ENCODE peak calls at places on chromosomes 3 and 15, in ten cellular contexts. L is tibial nerve, S is IMR-90, N is upper lobe of left lung, M is A549, D is testis, O is adrenal gland, T is right lobe of liver, F is GM12891, Q is uterus. G is an unnamed sample.

GRCh38 chr3:23748398-23749110 is 57.2 kb upstream of the UBE2E1 start:
- DNase-seq in D (no peak), M (no peak), O (no peak), S (peak; percentile 89), F (no peak), Q (no peak), N (peak; percentile 66), T (no peak), L (no peak), G (no peak)

GRCh38 chr15:75354454-75354853 is 7.6 kb downstream of the NEIL1 start:
- DNase-seq in L (no peak), Q (no peak), T (no peak), M (no peak), D (no peak), N (no peak), O (no peak), S (no peak), F (no peak), G (no peak)

GRCh38 chr15:75532413-75533250 is 46.5 kb downstream of the PTPN9 start:
- DNase-seq in L (peak; percentile 44), D (peak; percentile 77), F (no peak), Q (peak; percentile 43), M (peak; percentile 64), O (peak; percentile 43), S (peak; percentile 88), T (peak; percentile 86), N (peak; percentile 52), G (peak; percentile 28)

GRCh38 chr3:188400494-188401243 is 246.7 kb downstream of the LPP start:
- DNase-seq in F (peak; percentile 15), L (no peak), S (no peak), M (no peak), N (no peak), O (no peak), D (no peak), T (no peak), Q (no peak), G (peak; percentile 52)

GRCh38 chr3:171615281-171615680 is 155.1 kb upstream of the TNIK start:
- DNase-seq in L (no peak), Q (no peak), M (no peak), T (no peak), F (no peak), N (no peak), S (no peak), D (no peak), O (no peak), G (no peak)

GRCh38 chr3:125054436-125055164 is 1.2 kb downstream of the HEG1 start:
- DNase-seq in L (no peak), Q (no peak), S (peak; percentile 68), F (peak; percentile 30), M (peak; percentile 49), D (peak; percentile 55), T (peak; percentile 70), O (no peak), N (peak; percentile 30), G (no peak)

GRCh38 chr3:195068045-195068444 is 202.9 kb downstream of the XXYLT1 start:
- DNase-seq in D (no peak), L (no peak), O (no peak), N (no peak), Q (no peak), F (no peak), S (peak; percentile 7), M (no peak), T (no peak), G (no peak)

GRCh38 chr3:31567036-31567435 is 34.3 kb downstream of the STT3B start:
- DNase-seq in T (no peak), O (no peak), D (no peak), S (no peak), M (no peak), Q (no peak), L (no peak), N (no peak), F (no peak), G (no peak)

GRCh38 chr15:31024979-31025378 is 33.6 kb upstream of the MTMR10 start:
- DNase-seq in Q (no peak), F (no peak), D (no peak), T (no peak), S (peak; percentile 49), M (no peak), O (no peak), L (no peak), N (no peak), G (no peak)

GRCh38 chr15:96261575-96262034 is 68.9 kb upstream of the NR2F2 start:
- DNase-seq in M (no peak), D (no peak), N (no peak), T (peak; percentile 53), O (no peak), L (no peak), F (no peak), Q (no peak), S (no peak), G (no peak)
- TF ChIP-seq POLR2A in M (no peak), D (no peak), N (no peak), T (no peak), O (no peak), L (no peak), F (no peak), Q (no peak), S (no peak), G (no peak)

GRCh38 chr15:78921940-78922339 is 22.9 kb downstream of the CTSH start:
- DNase-seq in L (no peak), N (no peak), T (no peak), D (no peak), M (no peak), O (no peak), S (no peak), F (no peak), Q (no peak), G (no peak)
- TF ChIP-seq POLR2A in L (no peak), N (no peak), T (no peak), D (no peak), M (no peak), O (no peak), S (no peak), F (no peak), Q (no peak), G (no peak)

GRCh38 chr15:99454107-99454809 is 111.5 kb upstream of the MEF2A start:
- DNase-seq in M (no peak), O (no peak), T (peak; percentile 18), L (no peak), F (no peak), S (no peak), N (no peak), Q (no peak), D (peak; percentile 12), G (no peak)
- TF ChIP-seq POLR2A in M (no peak), O (no peak), T (no peak), L (no peak), F (no peak), S (no peak), N (no peak), Q (no peak), D (no peak), G (no peak)

GRCh38 chr3:12267380-12268030 is 21.4 kb upstream of the PPARG start:
- DNase-seq in T (no peak), L (no peak), D (no peak), O (no peak), Q (no peak), N (no peak), M (no peak), S (no peak), F (no peak), G (no peak)

GRCh38 chr3:12265558-12265957 is 23.3 kb upstream of the PPARG start:
- DNase-seq in O (no peak), D (no peak), T (no peak), Q (no peak), N (no peak), M (no peak), F (no peak), S (peak; percentile 29), L (no peak), G (no peak)

GRCh38 chr3:12270976-12271375 is 17.9 kb upstream of the PPARG start:
- DNase-seq in M (no peak), D (no peak), S (no peak), F (no peak), Q (no peak), N (no peak), L (no peak), T (no peak), O (no peak), G (no peak)

GRCh38 chr3:12266038-12266437 is 22.8 kb upstream of the PPARG start:
- DNase-seq in O (no peak), D (no peak), Q (no peak), T (no peak), M (no peak), N (no peak), F (no peak), S (no peak), L (no peak), G (no peak)

GRCh38 chr3:12268050-12268449 is 20.8 kb upstream of the PPARG start:
- DNase-seq in F (no peak), S (no peak), Q (no peak), O (no peak), L (no peak), M (no peak), D (no peak), N (no peak), T (no peak), G (no peak)
- TF ChIP-seq POLR2A in F (no peak), S (no peak), Q (no peak), O (no peak), L (no peak), M (no peak), D (no peak), N (no peak), T (no peak), G (no peak)

DNA sequence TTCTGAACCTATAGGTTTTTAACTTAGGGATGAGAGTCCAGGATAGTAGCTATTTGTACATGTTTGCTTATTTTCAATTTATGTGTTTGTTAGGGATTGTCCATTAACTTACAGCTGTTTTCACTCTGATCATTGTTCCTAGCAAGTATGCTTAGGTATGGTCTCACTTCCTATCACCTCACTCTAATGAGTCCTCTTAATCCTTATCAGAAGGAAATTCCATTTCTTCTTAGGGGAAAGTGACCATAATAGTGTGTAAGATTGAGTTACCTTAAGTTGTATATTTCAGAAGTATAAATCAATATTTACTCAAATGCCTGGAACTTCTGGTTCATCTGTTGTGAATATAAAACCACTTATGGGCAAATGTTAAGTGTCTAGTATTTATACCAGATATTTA is 53.0 kb downstream of the PIAS1 start:
- DNase-seq in N (no peak), O (no peak), F (no peak), S (no peak), M (no peak), D (no peak), Q (no peak), L (no peak), T (no peak), G (no peak)
- TF ChIP-seq POLR2A in N (no peak), O (no peak), F (no peak), S (no peak), M (no peak), D (no peak), Q (no peak), L (no peak), T (no peak), G (no peak)

DNA sequence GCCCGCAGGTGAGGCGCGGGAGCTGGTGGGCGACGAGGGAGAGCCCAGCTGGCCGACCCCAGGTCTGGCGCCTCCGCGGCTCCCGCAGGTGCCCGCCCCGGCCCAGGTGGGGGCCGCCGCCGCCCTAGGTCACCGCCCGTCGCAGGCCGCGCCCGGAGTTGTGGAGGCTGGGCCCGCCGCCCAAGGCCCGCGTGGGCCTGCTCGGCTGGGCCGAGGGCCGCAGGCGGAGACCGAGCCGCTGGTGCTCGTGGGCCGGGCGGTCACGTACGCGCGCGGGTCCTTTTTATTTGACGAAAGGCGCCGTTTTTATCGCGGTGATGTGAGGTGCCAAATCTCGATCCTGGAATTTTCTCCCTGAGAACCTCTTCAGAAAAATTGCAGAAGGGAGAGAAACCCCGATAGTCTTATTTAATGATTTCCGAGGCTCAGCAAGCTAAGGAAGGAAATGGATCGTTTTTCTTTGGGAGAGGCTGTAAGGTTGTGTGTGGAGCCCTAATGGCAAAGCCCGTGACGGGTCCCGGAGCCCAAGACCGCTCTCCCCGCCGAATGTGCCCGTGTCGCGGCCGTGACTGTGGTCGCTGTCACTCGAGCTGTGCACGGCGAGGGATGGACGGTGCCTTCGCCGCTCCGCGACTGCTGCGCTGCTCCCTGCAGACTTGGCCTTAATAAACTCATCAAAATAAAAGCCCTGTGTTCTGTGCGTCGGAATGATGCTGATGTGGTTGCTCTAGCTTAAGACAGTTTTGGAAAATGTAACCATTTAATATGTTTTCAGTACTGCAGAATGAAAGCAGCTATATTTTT is 603 bp downstream of the APPL1 start:
- DNase-seq in Q (peak; percentile 42), M (peak; percentile 14), D (peak; percentile 78), L (no peak), S (peak; percentile 41), N (peak; percentile 68), F (no peak), O (peak; percentile 46), T (peak; percentile 62), G (peak; percentile 50)
- TF ChIP-seq POLR2A in Q (no peak), M (no peak), D (no peak), L (no peak), S (no peak), N (no peak), F (no peak), O (peak; percentile 71), T (no peak), G (peak; percentile 15)

G was measured in Peyer's patch.